ENCODE peak calls at places on chromosomes 13 and 19, in ten cellular contexts. One of them, this sample, is unnamed.

GRCh38 chr19:34193876-34194275 is 21.6 kb downstream of the LSM14A start:
- DNase-seq in HCEC 1CT: no peak
- DNase-seq in mucosa of descending colon: no peak
- DNase-seq in NCI-H1436: no peak
- DNase-seq in T-helper 1 cell: no peak
- DNase-seq in left ventricle myocardium inferior: no peak
- DNase-seq in memory B cell: no peak
- DNase-seq in activated CD4-positive, alpha-beta T cell treated with anti-CD3 and anti-CD28 coated beads, Interleukin-2, amount 10 ng/mL, durations not matched to agents 7 days and 5 days: no peak
- DNase-seq in aorta: no peak
- DNase-seq in AG08395: no peak
- DNase-seq in this sample: no peak

GRCh38 chr13:100725472-100725871 is 50.9 kb upstream of the TMTC4 start:
- DNase-seq in HCEC 1CT: no peak
- DNase-seq in mucosa of descending colon: no peak
- DNase-seq in NCI-H1436: no peak
- DNase-seq in T-helper 1 cell: no peak
- DNase-seq in left ventricle myocardium inferior: no peak
- DNase-seq in memory B cell: no peak
- DNase-seq in activated CD4-positive, alpha-beta T cell treated with anti-CD3 and anti-CD28 coated beads, Interleukin-2, amount 10 ng/mL, durations not matched to agents 7 days and 5 days: no peak
- DNase-seq in aorta: no peak
- DNase-seq in AG08395: no peak
- DNase-seq in this sample: no peak

GRCh38 chr19:12064266-12065099 is at the start of gene ZNF844:
- DNase-seq in HCEC 1CT: peak
- DNase-seq in mucosa of descending colon: peak
- DNase-seq in NCI-H1436: no peak
- DNase-seq in T-helper 1 cell: peak
- DNase-seq in left ventricle myocardium inferior: peak
- DNase-seq in memory B cell: peak
- DNase-seq in activated CD4-positive, alpha-beta T cell treated with anti-CD3 and anti-CD28 coated beads, Interleukin-2, amount 10 ng/mL, durations not matched to agents 7 days and 5 days: peak
- DNase-seq in aorta: peak
- DNase-seq in AG08395: peak
- DNase-seq in this sample: peak

GRCh38 chr13:20848944-20849343 is 53.6 kb downstream of the XPO4 start:
- DNase-seq in HCEC 1CT: no peak
- DNase-seq in mucosa of descending colon: no peak
- DNase-seq in NCI-H1436: no peak
- DNase-seq in T-helper 1 cell: no peak
- DNase-seq in left ventricle myocardium inferior: no peak
- DNase-seq in memory B cell: no peak
- DNase-seq in activated CD4-positive, alpha-beta T cell treated with anti-CD3 and anti-CD28 coated beads, Interleukin-2, amount 10 ng/mL, durations not matched to agents 7 days and 5 days: no peak
- DNase-seq in aorta: no peak
- DNase-seq in AG08395: no peak
- DNase-seq in this sample: peak

GRCh38 chr13:86581711-86582110 is 782.5 kb upstream of the SLITRK6 start:
- DNase-seq in HCEC 1CT: peak
- DNase-seq in mucosa of descending colon: no peak
- DNase-seq in NCI-H1436: no peak
- DNase-seq in T-helper 1 cell: no peak
- DNase-seq in left ventricle myocardium inferior: no peak
- DNase-seq in memory B cell: no peak
- DNase-seq in activated CD4-positive, alpha-beta T cell treated with anti-CD3 and anti-CD28 coated beads, Interleukin-2, amount 10 ng/mL, durations not matched to agents 7 days and 5 days: no peak
- DNase-seq in aorta: no peak
- DNase-seq in AG08395: no peak
- DNase-seq in this sample: no peak

GRCh38 chr19:49387936-49388372 is at the start of gene KASH5:
- DNase-seq in HCEC 1CT: no peak
- DNase-seq in mucosa of descending colon: peak
- DNase-seq in NCI-H1436: no peak
- DNase-seq in T-helper 1 cell: peak
- DNase-seq in left ventricle myocardium inferior: peak
- DNase-seq in memory B cell: peak
- DNase-seq in activated CD4-positive, alpha-beta T cell treated with anti-CD3 and anti-CD28 coated beads, Interleukin-2, amount 10 ng/mL, durations not matched to agents 7 days and 5 days: peak
- DNase-seq in aorta: peak
- DNase-seq in AG08395: no peak
- DNase-seq in this sample: peak

GRCh38 chr13:84999252-84999651 is 800.0 kb downstream of the SLITRK6 start:
- DNase-seq in HCEC 1CT: no peak
- DNase-seq in mucosa of descending colon: no peak
- DNase-seq in NCI-H1436: no peak
- DNase-seq in T-helper 1 cell: no peak
- DNase-seq in left ventricle myocardium inferior: no peak
- DNase-seq in memory B cell: no peak
- DNase-seq in activated CD4-positive, alpha-beta T cell treated with anti-CD3 and anti-CD28 coated beads, Interleukin-2, amount 10 ng/mL, durations not matched to agents 7 days and 5 days: no peak
- DNase-seq in aorta: no peak
- DNase-seq in AG08395: no peak
- DNase-seq in this sample: no peak

GRCh38 chr19:2722541-2723344 is 1.6 kb upstream of the DIRAS1 start:
- DNase-seq in HCEC 1CT: peak
- DNase-seq in mucosa of descending colon: no peak
- DNase-seq in NCI-H1436: no peak
- DNase-seq in T-helper 1 cell: no peak
- DNase-seq in left ventricle myocardium inferior: peak
- DNase-seq in memory B cell: no peak
- DNase-seq in activated CD4-positive, alpha-beta T cell treated with anti-CD3 and anti-CD28 coated beads, Interleukin-2, amount 10 ng/mL, durations not matched to agents 7 days and 5 days: no peak
- DNase-seq in aorta: peak
- DNase-seq in AG08395: peak
- DNase-seq in this sample: no peak

GRCh38 chr13:88736026-88736425 is 1064.9 kb downstream of the SLITRK5 start:
- DNase-seq in HCEC 1CT: peak
- DNase-seq in mucosa of descending colon: no peak
- DNase-seq in NCI-H1436: no peak
- DNase-seq in T-helper 1 cell: no peak
- DNase-seq in left ventricle myocardium inferior: no peak
- DNase-seq in memory B cell: no peak
- DNase-seq in activated CD4-positive, alpha-beta T cell treated with anti-CD3 and anti-CD28 coated beads, Interleukin-2, amount 10 ng/mL, durations not matched to agents 7 days and 5 days: no peak
- DNase-seq in aorta: no peak
- DNase-seq in AG08395: no peak
- DNase-seq in this sample: no peak

GRCh38 chr19:47003611-47003935 is 16.1 kb upstream of the NPAS1 start:
- DNase-seq in HCEC 1CT: no peak
- DNase-seq in mucosa of descending colon: no peak
- DNase-seq in NCI-H1436: no peak
- DNase-seq in T-helper 1 cell: no peak
- DNase-seq in left ventricle myocardium inferior: no peak
- DNase-seq in memory B cell: no peak
- DNase-seq in activated CD4-positive, alpha-beta T cell treated with anti-CD3 and anti-CD28 coated beads, Interleukin-2, amount 10 ng/mL, durations not matched to agents 7 days and 5 days: no peak
- DNase-seq in aorta: no peak
- DNase-seq in AG08395: no peak
- DNase-seq in this sample: no peak

GRCh38 chr13:114043421-114044053 is 69.7 kb upstream of the C13orf46 start:
- DNase-seq in HCEC 1CT: peak
- DNase-seq in mucosa of descending colon: no peak
- DNase-seq in NCI-H1436: no peak
- DNase-seq in T-helper 1 cell: peak
- DNase-seq in left ventricle myocardium inferior: peak
- DNase-seq in memory B cell: no peak
- DNase-seq in activated CD4-positive, alpha-beta T cell treated with anti-CD3 and anti-CD28 coated beads, Interleukin-2, amount 10 ng/mL, durations not matched to agents 7 days and 5 days: no peak
- DNase-seq in aorta: peak
- DNase-seq in AG08395: peak
- DNase-seq in this sample: no peak

GRCh38 chr19:6066661-6067646 is 43.3 kb downstream of the RFX2 start:
- DNase-seq in HCEC 1CT: peak
- DNase-seq in mucosa of descending colon: peak
- DNase-seq in NCI-H1436: peak
- DNase-seq in T-helper 1 cell: no peak
- DNase-seq in left ventricle myocardium inferior: peak
- DNase-seq in memory B cell: no peak
- DNase-seq in activated CD4-positive, alpha-beta T cell treated with anti-CD3 and anti-CD28 coated beads, Interleukin-2, amount 10 ng/mL, durations not matched to agents 7 days and 5 days: no peak
- DNase-seq in aorta: peak
- DNase-seq in AG08395: peak
- DNase-seq in this sample: peak

GRCh38 chr13:30910676-30911075 is 4.6 kb downstream of the MEDAG start:
- DNase-seq in HCEC 1CT: no peak
- DNase-seq in mucosa of descending colon: no peak
- DNase-seq in NCI-H1436: no peak
- DNase-seq in T-helper 1 cell: no peak
- DNase-seq in left ventricle myocardium inferior: no peak
- DNase-seq in memory B cell: no peak
- DNase-seq in activated CD4-positive, alpha-beta T cell treated with anti-CD3 and anti-CD28 coated beads, Interleukin-2, amount 10 ng/mL, durations not matched to agents 7 days and 5 days: no peak
- DNase-seq in aorta: no peak
- DNase-seq in AG08395: no peak
- DNase-seq in this sample: no peak